ENCODE peak calls at places on chromosomes 3 and 15, in four cellular contexts. I is HepG2, Z is K562, W is GM12891. C is an unnamed sample.

GRCh38 chr15:66169023-66169422 is 84.5 kb downstream of the MEGF11 start:
- DNase-seq in I (no peak), Z (no peak), W (peak), C (peak)

GRCh38 chr3:105448338-105448982 is 81.8 kb downstream of the ALCAM start:
- DNase-seq in I (no peak), Z (no peak), W (no peak), C (no peak)

GRCh38 chr15:90154861-90155626 is 46.1 kb upstream of the SEMA4B start:
- DNase-seq in I (peak), Z (peak), W (no peak), C (no peak)

GRCh38 chr3:46659285-46659684 is 34.2 kb downstream of the ALS2CL start:
- DNase-seq in I (no peak), Z (no peak), W (no peak), C (no peak)

GRCh38 chr3:13452490-13453335 is 27.4 kb upstream of the HDAC11 start:
- DNase-seq in I (peak), Z (peak), W (no peak), C (peak)

GRCh38 chr3:187291001-187291511 is 481 bp downstream of the MASP1 start:
- DNase-seq in I (no peak), Z (no peak), W (no peak), C (no peak)

GRCh38 chr3:58141766-58142345 is 68.9 kb downstream of the DNASE1L3 start:
- DNase-seq in I (no peak), Z (no peak), W (no peak), C (no peak)

GRCh38 chr15:74976159-74976558 is 19.2 kb upstream of the SCAMP5 start:
- DNase-seq in I (no peak), Z (no peak), W (no peak), C (no peak)

GRCh38 chr15:31279221-31280036 is 47.2 kb upstream of the KLF13 start:
- DNase-seq in I (no peak), Z (no peak), W (no peak), C (no peak)

GRCh38 chr15:85840079-85840801 is 45.5 kb upstream of the KLHL25 start:
- DNase-seq in I (peak), Z (peak), W (peak), C (peak)

GRCh38 chr3:129343643-129344360 is 65.1 kb downstream of the HMCES start:
- DNase-seq in I (no peak), Z (peak), W (peak), C (no peak)

GRCh38 chr3:133825969-133826727 is 20.5 kb downstream of the SRPRB start:
- DNase-seq in I (no peak), Z (no peak), W (no peak), C (no peak)

GRCh38 chr15:82662641-82663040 is 15.5 kb upstream of the CPEB1 start:
- DNase-seq in I (no peak), Z (no peak), W (no peak), C (no peak)

GRCh38 chr3:166663194-166663593 is 716.9 kb downstream of the ZBBX start:
- DNase-seq in I (no peak), Z (no peak), W (no peak), C (no peak)

GRCh38 chr3:105639131-105639530 is 229.7 kb downstream of the CBLB start:
- DNase-seq in I (no peak), Z (no peak), W (no peak), C (no peak)

GRCh38 chr3:16697437-16698258 is 92.4 kb upstream of the DAZL start:
- DNase-seq in I (no peak), Z (no peak), W (no peak), C (no peak)

GRCh38 chr15:47991376-47991775 is 129.4 kb upstream of the SLC24A5 start:
- DNase-seq in I (no peak), Z (no peak), W (no peak), C (no peak)

GRCh38 chr15:27492021-27492621 is 521.1 kb downstream of the GABRG3 start:
- DNase-seq in I (no peak), Z (no peak), W (no peak), C (no peak)

GRCh38 chr15:76866008-76866407 is 39.1 kb downstream of the SCAPER start:
- DNase-seq in I (no peak), Z (no peak), W (no peak), C (no peak)

GRCh38 chr3:102529452-102529851 is 94.6 kb downstream of the ZPLD1 start:
- DNase-seq in I (no peak), Z (no peak), W (no peak), C (no peak)

GRCh38 chr15:90520365-90520764 is 9.4 kb upstream of the CRTC3 start:
- DNase-seq in I (no peak), Z (no peak), W (no peak), C (no peak)

GRCh38 chr3:58628823-58629562 is 37.6 kb downstream of the FAM3D start:
- DNase-seq in I (peak), Z (no peak), W (no peak), C (no peak)

DNA sequence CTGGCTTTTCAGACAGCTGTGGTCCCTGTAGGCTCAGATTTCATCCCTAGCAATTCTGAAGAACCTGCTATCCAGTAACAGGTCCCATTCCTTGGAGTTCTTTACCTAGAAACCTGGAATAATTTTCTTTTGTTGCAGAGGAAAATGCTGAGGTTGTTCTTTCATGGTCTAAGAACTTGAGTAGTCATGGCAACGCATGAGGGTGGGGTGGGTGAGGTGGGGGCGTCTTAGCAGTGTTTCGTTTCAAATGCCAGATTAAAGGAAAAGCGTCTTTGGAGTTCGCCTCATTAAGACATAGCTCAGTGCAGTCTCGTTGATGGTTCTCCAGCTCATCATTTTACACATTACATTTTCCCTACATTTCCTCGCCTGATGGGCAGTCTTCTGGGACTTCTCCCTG is 20.3 kb upstream of the MAGEF1 start:
- DNase-seq in I (no peak), Z (no peak), W (no peak), C (no peak)
- TF ChIP-seq TAF1 in I (no peak), Z (no peak), W (no peak), C (no peak)

DNA sequence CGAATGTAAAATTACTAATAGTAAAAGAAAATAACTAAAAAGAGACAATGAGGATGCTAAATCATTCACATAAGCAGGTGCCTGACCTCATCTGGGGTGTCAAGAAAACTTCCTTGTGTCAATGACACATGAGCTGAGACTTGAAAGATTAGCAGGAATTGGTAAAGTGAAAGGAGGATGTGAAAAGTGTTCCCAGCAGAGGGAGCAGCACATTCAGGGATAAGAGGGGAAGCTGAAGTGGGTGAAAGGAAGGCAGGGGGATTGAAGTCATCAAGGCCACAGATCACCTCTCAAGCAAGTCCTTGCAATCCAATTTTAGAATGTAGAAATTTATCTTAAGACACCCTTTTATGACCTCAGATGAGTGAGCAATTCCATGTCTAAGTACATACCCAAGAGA is 60.2 kb upstream of the ACP3 start:
- DNase-seq in I (peak), Z (no peak), W (no peak), C (no peak)
- TF ChIP-seq POLR2AphosphoS5 in I (no peak), Z (no peak), W (no peak), C (no peak)

DNA sequence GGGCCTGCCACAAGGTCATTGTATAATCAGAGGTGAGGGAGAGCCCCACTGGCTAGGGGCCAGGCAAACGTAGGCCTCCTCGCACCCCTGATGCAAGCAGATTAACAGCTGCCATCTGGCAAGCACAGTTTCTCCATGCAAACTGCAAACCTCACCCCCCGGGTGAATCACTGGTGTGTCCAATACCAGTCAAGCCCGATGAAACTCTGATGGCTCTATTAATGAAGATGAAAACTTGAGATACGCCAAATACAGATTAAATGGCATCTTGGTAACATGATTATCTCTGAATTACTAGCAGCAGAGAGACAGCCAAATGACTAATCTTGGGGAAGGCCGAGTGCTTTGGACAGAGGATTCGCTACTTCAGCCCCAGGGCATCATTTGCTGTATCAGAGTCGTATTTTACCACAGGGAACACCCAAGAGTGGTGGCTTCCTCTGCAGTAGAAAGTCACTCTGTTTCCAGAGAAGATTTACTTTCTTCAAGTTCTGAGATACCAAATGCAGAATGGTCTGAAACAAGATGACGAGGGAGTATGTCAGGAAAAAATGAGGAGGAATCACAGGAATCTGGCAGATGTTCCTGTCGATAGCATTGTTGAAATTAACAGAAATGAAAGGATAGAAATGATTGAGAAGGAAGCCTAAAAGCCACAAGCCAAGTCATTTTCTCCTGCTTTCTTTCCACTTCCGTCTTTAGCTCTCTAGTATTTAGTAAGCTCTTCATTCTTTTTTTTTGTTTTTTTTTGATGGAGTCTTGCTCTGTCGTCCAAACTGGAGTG is 96.2 kb upstream of the NR2F2 start:
- DNase-seq in I (no peak), Z (no peak), W (no peak), C (no peak)
- TF ChIP-seq TAF1 in I (no peak), Z (no peak), W (no peak), C (no peak)

DNA sequence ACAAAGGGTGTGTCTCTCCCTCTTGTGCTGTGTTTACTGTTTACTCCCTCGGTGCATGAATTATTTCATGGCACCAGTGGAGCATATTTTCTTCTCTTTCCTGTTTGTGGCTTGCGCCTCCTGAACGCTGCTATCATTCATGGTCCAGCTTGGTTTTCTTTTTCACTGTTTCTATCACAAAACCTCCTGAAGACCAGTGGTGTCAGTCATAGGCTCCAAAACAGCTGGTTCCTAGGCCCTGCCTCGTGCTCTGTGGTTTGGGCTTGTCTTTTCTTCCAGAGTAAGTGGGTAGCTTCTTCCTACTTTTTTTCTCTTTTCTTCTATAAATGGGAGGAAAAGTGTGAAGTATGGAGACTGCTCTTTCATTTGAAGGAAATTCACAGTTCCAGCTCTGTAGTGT is 55.0 kb downstream of the IGF1R start:
- DNase-seq in I (no peak), Z (no peak), W (no peak), C (no peak)
- TF ChIP-seq POLR2AphosphoS5 in I (no peak), Z (no peak), W (no peak), C (no peak)

GRCh38 chr15:28911295-28911979 is 25.7 kb downstream of the APBA2 start:
- DNase-seq in I (no peak), Z (peak), W (no peak), C (no peak)
- TF ChIP-seq TAF1 in I (no peak), Z (peak), W (no peak), C (no peak)

DNA sequence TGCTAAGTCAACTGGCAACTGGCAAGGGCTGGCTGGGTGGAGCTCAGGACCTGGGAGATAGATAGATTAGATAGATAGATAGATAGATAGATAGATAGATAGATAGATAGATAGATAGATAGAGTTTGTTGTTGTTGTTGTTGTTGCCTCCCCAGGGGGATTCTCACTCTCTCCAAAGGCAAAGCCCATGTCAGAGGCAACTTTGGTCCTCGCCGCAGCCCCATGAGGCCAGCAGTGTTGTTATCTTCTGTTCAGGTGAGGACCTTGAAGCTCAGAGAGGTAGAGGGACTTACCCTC is 7.4 kb upstream of the MST1R start:
- DNase-seq in I (no peak), Z (no peak), W (no peak), C (no peak)
- TF ChIP-seq POLR2AphosphoS5 in I (no peak), Z (no peak), W (no peak), C (no peak)

GRCh38 chr3:194758716-194759115 is 73.0 kb downstream of the FAM43A start:
- DNase-seq in I (no peak), Z (no peak), W (no peak), C (no peak)
- TF ChIP-seq TAF1 in I (no peak), Z (no peak), W (no peak), C (no peak)

DNA sequence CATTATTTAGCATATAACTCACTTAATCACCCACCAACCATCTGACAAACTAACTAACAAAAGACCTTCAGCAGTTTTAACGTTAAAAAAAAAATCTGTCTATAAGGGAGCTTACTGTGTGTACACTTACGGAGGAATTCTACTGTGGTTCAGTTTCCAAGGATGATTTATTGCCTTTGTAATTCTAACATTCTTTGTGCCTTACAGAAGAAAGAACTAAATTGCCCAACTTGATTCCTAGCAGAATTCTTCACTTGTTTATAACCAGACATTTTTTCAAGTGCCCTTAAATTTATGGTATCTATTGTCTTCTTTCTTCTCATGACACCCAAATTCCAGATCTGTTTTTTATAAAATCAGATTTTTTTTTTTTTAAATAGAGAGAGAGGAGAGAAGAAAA is 119.7 kb upstream of the IGSF10 start:
- DNase-seq in I (no peak), Z (no peak), W (no peak), C (no peak)
- TF ChIP-seq POLR2AphosphoS5 in I (no peak), Z (no peak), W (no peak), C (no peak)

GRCh38 chr3:118755402-118755801 is 279.2 kb downstream of the IGSF11 start:
- DNase-seq in I (no peak), Z (no peak), W (no peak), C (no peak)

GRCh38 chr3:118766306-118766669 is 268.4 kb downstream of the IGSF11 start:
- DNase-seq in I (no peak), Z (no peak), W (no peak), C (no peak)

GRCh38 chr3:118765636-118766305 is 268.9 kb downstream of the IGSF11 start:
- DNase-seq in I (no peak), Z (no peak), W (no peak), C (no peak)

DNA sequence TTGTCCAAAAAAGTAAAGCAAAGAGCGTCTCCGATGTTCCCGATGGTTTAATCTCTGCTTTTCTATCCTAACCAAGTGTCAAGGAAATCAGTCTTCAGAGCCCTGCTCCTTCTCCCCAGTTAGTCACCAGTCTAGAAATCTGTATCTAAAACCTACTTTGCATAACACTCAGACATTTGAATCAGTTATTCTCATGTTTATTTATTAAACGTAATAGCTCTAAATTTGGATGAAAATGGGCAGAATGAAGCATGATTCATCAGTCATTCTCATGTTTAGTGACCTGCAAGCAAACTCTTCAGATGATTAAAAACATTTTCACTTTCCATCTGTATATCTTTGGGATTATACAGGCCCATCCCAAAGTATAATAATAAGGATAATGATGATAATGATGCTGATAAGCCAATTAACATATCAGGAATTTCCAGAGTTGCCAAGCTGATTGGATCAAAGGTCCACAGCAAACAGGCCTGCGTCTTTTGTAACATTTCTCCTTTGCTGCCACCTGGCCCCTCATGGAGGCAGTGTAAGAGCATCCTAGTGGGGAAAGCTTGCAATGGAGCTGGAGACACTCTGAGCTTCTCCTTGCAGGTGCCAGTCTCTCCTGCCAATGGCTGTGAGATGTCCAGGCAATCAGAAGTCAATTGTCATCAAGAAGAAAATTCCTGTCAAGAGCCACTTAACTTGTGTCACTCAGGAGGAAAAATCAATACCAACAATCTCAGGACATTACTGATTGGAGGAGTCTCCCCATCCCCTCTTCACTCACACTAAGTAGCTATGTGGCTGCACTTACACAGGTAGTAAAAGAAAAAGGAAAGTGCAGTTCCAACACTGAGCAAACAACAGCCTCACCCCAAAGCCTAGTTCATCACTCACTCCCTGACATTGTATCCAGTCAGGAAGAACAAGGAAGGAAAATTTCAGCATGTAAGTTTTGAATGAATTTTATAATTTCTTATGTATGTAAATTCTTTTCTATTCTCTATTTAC is 273.7 kb downstream of the IGSF11 start:
- DNase-seq in I (no peak), Z (no peak), W (no peak), C (no peak)
- TF ChIP-seq TAF1 in I (no peak), Z (no peak), W (no peak), C (no peak)

C was measured in GM12892.